ENCODE peak calls at places on chromosomes 11 and 22, in eight cellular contexts. X is CD4-positive, alpha-beta T cell; F is glutamatergic neuron; M is progenitor cell of endocrine pancreas; Z is GM10248; G is heart left ventricle; P is heart right ventricle; S is MM.1S. U is an unnamed sample.

GRCh38 chr11:27401280-27401679 is 38.3 kb upstream of the CCDC34 start:
- DNase-seq in X (no peak), S (no peak), P (no peak), G (no peak), F (no peak), Z (no peak), M (no peak), U (no peak)

GRCh38 chr11:46918087-46918751 is at the start of gene LRP4:
- DNase-seq in S (peak), P (peak), Z (peak), X (no peak), G (peak), M (peak), F (peak), U (no peak)

GRCh38 chr22:44710474-44711235 is 8.7 kb downstream of the PRR5 start:
- DNase-seq in X (no peak), Z (peak), M (no peak), G (no peak), S (no peak), P (no peak), F (no peak), U (no peak)

GRCh38 chr11:120131941-120132644 is 5.8 kb downstream of the TRIM29 start:
- DNase-seq in G (peak), M (no peak), P (no peak), X (no peak), F (peak), Z (no peak), S (no peak), U (no peak)

GRCh38 chr22:45673482-45674175 is 2.0 kb downstream of the ATXN10 start:
- DNase-seq in S (no peak), M (no peak), X (no peak), P (no peak), Z (no peak), F (no peak), G (no peak), U (no peak)

GRCh38 chr11:125036933-125037332 is 26.2 kb upstream of the SLC37A2 start:
- DNase-seq in M (no peak), P (no peak), X (no peak), G (no peak), F (no peak), Z (no peak), S (peak), U (peak)

GRCh38 chr11:9982127-9982795 is 311.8 kb downstream of the SBF2 start:
- DNase-seq in X (no peak), Z (no peak), M (no peak), G (no peak), S (no peak), F (no peak), P (no peak), U (peak)

GRCh38 chr11:1422481-1422880 is 32.7 kb downstream of the BRSK2 start:
- DNase-seq in X (no peak), Z (no peak), S (no peak), G (no peak), F (no peak), P (no peak), M (no peak), U (no peak)

GRCh38 chr22:25407226-25407858 is 157.1 kb upstream of the GRK3 start:
- DNase-seq in S (no peak), Z (peak), G (no peak), F (no peak), M (no peak), P (no peak), X (no peak), U (no peak)

GRCh38 chr11:128235958-128236357 is 351.4 kb downstream of the ETS1 start:
- DNase-seq in M (no peak), S (no peak), G (no peak), Z (no peak), P (no peak), X (no peak), F (no peak), U (peak)

GRCh38 chr11:92131289-92131890 is 93.2 kb upstream of the FAT3 start:
- DNase-seq in X (no peak), Z (no peak), P (no peak), S (no peak), M (no peak), G (no peak), F (no peak), U (no peak)

GRCh38 chr22:37887610-37888378 is 18.3 kb upstream of the MICALL1 start:
- DNase-seq in P (no peak), F (peak), X (no peak), G (no peak), S (no peak), M (no peak), Z (no peak), U (peak)

GRCh38 chr22:39535302-39535805 is 2.8 kb upstream of the RPS19BP1 start:
- DNase-seq in Z (no peak), S (no peak), X (no peak), F (no peak), M (no peak), P (no peak), G (no peak), U (no peak)

GRCh38 chr11:100918551-100919500 is 210.8 kb downstream of the PGR start:
- DNase-seq in Z (no peak), S (no peak), G (no peak), F (no peak), X (no peak), P (peak), M (no peak), U (peak)

GRCh38 chr11:130179396-130180306 is 20.1 kb downstream of the ST14 start:
- DNase-seq in M (no peak), X (no peak), F (no peak), P (peak), Z (no peak), S (peak), G (no peak), U (no peak)

GRCh38 chr11:2156416-2157182 is 4.4 kb downstream of the INS start:
- DNase-seq in P (peak), Z (peak), M (peak), X (peak), F (peak), G (peak), S (peak), U (peak)

GRCh38 chr11:74611369-74611861 is 19.0 kb downstream of the POLD3 start:
- DNase-seq in S (peak), G (no peak), F (no peak), P (no peak), M (no peak), Z (peak), X (no peak), U (peak)

GRCh38 chr11:7672960-7673723 is at the start of gene CYB5R2:
- DNase-seq in X (no peak), F (no peak), Z (peak), G (peak), M (peak), P (peak), S (no peak), U (no peak)

GRCh38 chr11:394034-394857 is at the start of gene PKP3:
- DNase-seq in G (no peak), Z (no peak), F (no peak), X (no peak), P (no peak), S (no peak), M (peak), U (peak)

DNA sequence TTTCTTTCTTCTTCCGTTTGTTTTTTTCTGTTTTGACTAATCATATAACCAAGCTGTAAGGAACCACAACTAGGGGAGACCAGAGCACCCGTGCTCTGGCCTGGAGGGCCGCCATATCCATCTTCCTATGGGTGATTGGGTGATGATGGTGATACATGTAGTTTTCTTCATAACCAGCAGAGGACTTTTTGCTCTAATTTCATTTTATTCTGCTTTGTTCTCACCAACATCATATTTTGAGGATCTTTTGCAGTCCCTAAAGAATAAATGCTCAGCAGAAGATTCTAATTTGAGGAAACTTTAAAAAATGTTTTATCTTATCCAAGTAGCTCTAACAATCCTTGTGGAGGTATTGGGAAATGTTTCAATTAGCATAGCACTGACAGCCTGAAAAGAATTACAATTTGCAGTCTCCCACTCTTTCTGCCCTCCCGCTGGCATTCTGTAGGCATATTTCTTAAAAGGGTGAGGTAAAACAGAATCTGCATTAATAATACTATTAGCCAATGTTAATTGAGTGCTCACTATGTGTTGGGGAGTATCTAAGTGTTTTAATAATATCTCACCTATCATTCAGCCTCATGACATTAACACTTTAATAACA is 544.0 kb downstream of the NTM start:
- DNase-seq in X (no peak), F (no peak), S (no peak), P (no peak), G (no peak), Z (no peak), M (no peak), U (peak)
- TF ChIP-seq CTCF in X (no peak), F (peak), S (no peak), P (peak), G (no peak), Z (no peak), M (peak), U (peak)

DNA sequence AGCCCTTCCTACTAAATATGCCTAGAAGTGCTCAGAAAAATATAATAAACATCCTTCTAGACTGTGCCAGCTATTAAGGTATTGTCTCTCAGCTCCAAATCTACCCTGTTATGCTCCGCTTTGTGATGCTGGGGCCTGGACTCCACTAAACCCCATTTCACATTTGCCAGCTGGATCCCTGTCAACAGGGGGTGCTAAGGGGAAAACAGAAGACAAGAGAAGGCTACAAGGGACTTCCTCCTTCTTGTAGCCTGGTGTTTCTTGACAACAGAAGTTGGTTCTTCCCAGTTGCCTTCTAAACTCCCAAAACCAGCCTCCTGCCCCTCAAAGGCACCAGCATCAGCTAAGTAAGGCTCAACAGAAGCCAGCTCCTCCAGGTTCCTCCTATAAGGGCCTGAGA is 5.2 kb downstream of the NUMA1 start:
- DNase-seq in G (no peak), S (no peak), M (no peak), X (no peak), P (no peak), Z (no peak), F (no peak), U (no peak)
- TF ChIP-seq CTCF in G (no peak), S (no peak), M (no peak), X (no peak), P (no peak), Z (peak), F (no peak), U (no peak)

GRCh38 chr22:30424471-30425326 is 869 bp upstream of the MTFP1 start:
- DNase-seq in S (peak), M (no peak), X (no peak), Z (no peak), F (no peak), P (no peak), G (no peak), U (no peak)
- TF ChIP-seq CTCF in S (peak), M (no peak), X (no peak), Z (no peak), F (no peak), P (no peak), G (no peak), U (no peak)

GRCh38 chr11:11604340-11604992 is 17.3 kb downstream of the GALNT18 start:
- DNase-seq in P (no peak), X (no peak), S (no peak), Z (no peak), F (no peak), G (no peak), M (no peak), U (no peak)
- TF ChIP-seq CTCF in P (no peak), X (no peak), S (no peak), Z (no peak), F (no peak), G (no peak), M (no peak), U (no peak)

GRCh38 chr11:35619754-35620640 is 1.7 kb downstream of the FJX1 start:
- DNase-seq in G (no peak), Z (peak), M (peak), P (peak), X (no peak), F (peak), S (no peak), U (peak)
- TF ChIP-seq CTCF in G (no peak), Z (peak), M (peak), P (peak), X (no peak), F (no peak), S (no peak), U (peak)

GRCh38 chr22:29431986-29432385 is 6.4 kb upstream of the RFPL1 start:
- DNase-seq in Z (no peak), F (no peak), P (no peak), S (no peak), X (no peak), M (no peak), G (no peak), U (no peak)
- TF ChIP-seq CTCF in Z (no peak), F (no peak), P (no peak), S (no peak), X (no peak), M (no peak), G (no peak), U (no peak)

GRCh38 chr22:19430890-19431541 is 517 bp downstream of the HIRA start:
- DNase-seq in F (peak), M (peak), S (peak), P (no peak), X (no peak), G (peak), Z (peak), U (peak)
- TF ChIP-seq CTCF in F (peak), M (peak), S (peak), P (no peak), X (no peak), G (no peak), Z (no peak), U (peak)

GRCh38 chr11:63595296-63595695 is 18.9 kb downstream of the PLAAT3 start:
- DNase-seq in Z (no peak), S (no peak), M (no peak), X (no peak), G (no peak), P (no peak), F (no peak), U (no peak)

GRCh38 chr11:63589000-63589399 is 25.2 kb downstream of the PLAAT3 start:
- DNase-seq in Z (no peak), S (no peak), P (no peak), G (no peak), F (no peak), X (no peak), M (no peak), U (no peak)

GRCh38 chr11:63590024-63590788 is 24.0 kb downstream of the PLAAT3 start:
- DNase-seq in G (no peak), P (no peak), F (no peak), Z (no peak), S (no peak), M (no peak), X (no peak), U (no peak)

GRCh38 chr11:63598556-63598955 is 15.7 kb downstream of the PLAAT3 start:
- DNase-seq in G (no peak), M (no peak), F (no peak), P (no peak), Z (no peak), S (no peak), X (no peak), U (no peak)

GRCh38 chr11:63592975-63593395 is 21.2 kb downstream of the PLAAT3 start:
- DNase-seq in X (no peak), F (peak), Z (no peak), G (no peak), S (no peak), P (no peak), M (no peak), U (peak)
- TF ChIP-seq CTCF in X (no peak), F (peak), Z (peak), G (peak), S (peak), P (peak), M (peak), U (peak)

U was measured in astrocyte of the spinal cord.